ENCODE peak calls at places on chromosomes 4 and X, in four cellular contexts. N is H9, K is AG04450, M is GM04504. E is an unnamed sample.

GRCh38 chr4:7653510-7654414 is 219.0 kb upstream of the PSAPL1 start:
- DNase-seq in N (no peak), M (no peak), K (no peak), E (no peak)

GRCh38 chr4:78186597-78187543 is 129.7 kb downstream of the FRAS1 start:
- DNase-seq in K (no peak), N (no peak), M (no peak), E (no peak)

GRCh38 chr4:174204194-174204831 is 79.2 kb downstream of the FBXO8 start:
- DNase-seq in K (no peak), M (no peak), N (no peak), E (peak; percentile 28)

GRCh38 chr4:166144607-166145006 is 271.6 kb downstream of the TLL1 start:
- DNase-seq in N (no peak), M (no peak), K (no peak), E (no peak)

GRCh38 chr4:100284302-100284701 is 94.0 kb upstream of the DDIT4L start:
- DNase-seq in N (no peak), K (no peak), M (no peak), E (peak; percentile 13)

GRCh38 chr4:151676301-151676700 is 84.5 kb downstream of the GATB start:
- DNase-seq in K (peak; percentile 69), N (no peak), M (peak; percentile 67), E (no peak)

GRCh38 chrX:153901753-153902140 is 2.7 kb upstream of the AVPR2 start:
- DNase-seq in K (no peak), N (peak; percentile 22), M (no peak), E (no peak)

GRCh38 chr4:1819284-1819683 is 26.2 kb downstream of the FGFR3 start:
- DNase-seq in K (no peak), N (no peak), M (no peak), E (no peak)

GRCh38 chrX:13085533-13085932 is 41.1 kb upstream of the FAM9C start:
- DNase-seq in M (no peak), N (no peak), K (no peak), E (no peak)

GRCh38 chrX:53073115-53073581 is 9.0 kb upstream of the TSPYL2 start:
- DNase-seq in K (no peak), M (no peak), N (no peak), E (peak; percentile 33)

E was measured in GM23338.